ENCODE peak calls at places on chromosomes 1 and 21, in seven cellular contexts. K, E, I, G, M, F and J are unnamed samples.

GRCh38 chr1:157073944-157074685 is 25.5 kb downstream of the ETV3L start:
- DNase-seq in K (peak), F (no peak), I (no peak), M (peak), E (peak), G (no peak), J (no peak)

GRCh38 chr1:67760030-67760821 is 73.0 kb downstream of the GNG12 start:
- DNase-seq in I (peak), K (peak), E (peak), G (peak), M (peak), F (peak), J (peak)

GRCh38 chr1:174258148-174258550 is 98.8 kb downstream of the RABGAP1L start:
- DNase-seq in M (peak), F (no peak), K (peak), E (peak), G (no peak), I (peak), J (no peak)

GRCh38 chr21:36456714-36457399 is 23.1 kb downstream of the CLDN14 start:
- DNase-seq in M (no peak), I (no peak), G (no peak), F (no peak), E (no peak), K (no peak), J (no peak)

GRCh38 chr1:159509440-159510222 is 26.2 kb downstream of the OR10J5 start:
- DNase-seq in M (no peak), I (no peak), G (no peak), F (no peak), E (no peak), K (no peak), J (no peak)

GRCh38 chr1:178537445-178538090 is 24.7 kb downstream of the TEX35 start:
- DNase-seq in I (no peak), G (no peak), E (peak), F (no peak), M (no peak), K (no peak), J (no peak)

GRCh38 chr21:38913120-38913975 is 107.6 kb downstream of the ETS2 start:
- DNase-seq in F (no peak), I (peak), E (no peak), G (no peak), K (peak), M (peak), J (no peak)

GRCh38 chr21:46634966-46635323 is 529 bp upstream of the PRMT2 start:
- DNase-seq in E (peak), F (peak), K (peak), G (no peak), M (no peak), I (no peak), J (no peak)

GRCh38 chr21:37636152-37636860 is 269.7 kb downstream of the DYRK1A start:
- DNase-seq in G (no peak), F (no peak), I (no peak), M (no peak), K (no peak), E (no peak), J (no peak)

GRCh38 chr1:172399369-172400072 is 21.0 kb upstream of the C1orf105 start:
- DNase-seq in M (no peak), F (no peak), K (peak), E (peak), G (no peak), I (no peak), J (no peak)

DNA sequence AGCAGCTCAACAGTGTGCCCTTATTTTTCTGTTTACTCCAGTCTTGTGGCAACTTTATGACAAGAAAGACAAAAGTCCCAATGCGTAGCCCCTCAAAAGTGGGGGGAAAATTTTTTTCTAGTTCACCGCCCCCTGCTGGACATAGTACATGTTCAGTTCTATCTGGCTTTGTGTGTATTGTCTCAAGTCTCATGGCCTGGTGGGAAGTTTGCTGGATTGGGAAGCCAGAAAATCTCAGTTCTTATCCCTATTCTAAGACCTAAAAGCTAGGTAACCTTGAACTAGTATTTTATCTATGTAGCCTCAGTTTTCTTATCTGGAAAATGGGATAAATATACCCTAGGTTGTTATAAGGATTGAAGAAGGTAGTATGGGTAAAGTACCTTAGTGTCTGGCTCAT is 55.8 kb upstream of the LDLRAP1 start:
- DNase-seq in K (peak), F (no peak), I (peak), G (no peak), E (peak), M (no peak), J (no peak)
- TF ChIP-seq TAF1 in K (no peak), F (no peak), I (no peak), G (no peak), E (no peak), M (no peak), J (no peak)

DNA sequence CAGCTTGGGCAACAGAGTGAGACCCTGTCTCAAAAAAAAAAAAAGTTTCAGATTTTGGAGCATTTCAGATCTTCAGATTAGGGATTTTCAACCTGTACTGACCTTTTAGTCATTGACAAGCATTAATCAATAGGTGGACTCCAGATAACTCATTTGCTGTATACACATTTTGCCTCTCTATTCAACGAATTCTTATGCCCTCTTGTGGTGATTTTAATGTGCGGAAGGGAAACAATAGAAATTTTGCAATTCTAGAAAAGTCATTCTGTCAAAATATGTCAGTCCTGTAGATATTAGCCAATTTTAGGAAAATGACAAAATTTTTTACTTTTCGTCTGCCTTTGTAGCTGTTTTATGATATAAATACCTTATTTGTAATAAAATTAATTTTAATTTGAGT is 11.6 kb upstream of the OR2G2 start:
- DNase-seq in K (peak), E (peak), G (no peak), M (no peak), I (no peak), F (no peak), J (no peak)
- TF ChIP-seq TAF1 in K (no peak), E (no peak), G (no peak), M (no peak), I (no peak), F (no peak), J (no peak)

GRCh38 chr1:22143065-22143514 is at the start of gene WNT4:
- DNase-seq in K (peak), M (peak), E (no peak), G (peak), I (peak), F (no peak), J (peak)

GRCh38 chr1:22141948-22142314 is 966 bp downstream of the WNT4 start:
- DNase-seq in F (no peak), K (peak), G (no peak), E (no peak), M (no peak), I (no peak), J (no peak)

GRCh38 chr1:22141493-22141892 is 1.4 kb downstream of the WNT4 start:
- DNase-seq in K (no peak), M (no peak), G (no peak), I (no peak), E (no peak), F (no peak), J (no peak)

GRCh38 chr1:22142315-22143064 is 407 bp downstream of the WNT4 start:
- DNase-seq in F (no peak), M (peak), E (no peak), I (peak), G (peak), K (peak), J (peak)

DNA sequence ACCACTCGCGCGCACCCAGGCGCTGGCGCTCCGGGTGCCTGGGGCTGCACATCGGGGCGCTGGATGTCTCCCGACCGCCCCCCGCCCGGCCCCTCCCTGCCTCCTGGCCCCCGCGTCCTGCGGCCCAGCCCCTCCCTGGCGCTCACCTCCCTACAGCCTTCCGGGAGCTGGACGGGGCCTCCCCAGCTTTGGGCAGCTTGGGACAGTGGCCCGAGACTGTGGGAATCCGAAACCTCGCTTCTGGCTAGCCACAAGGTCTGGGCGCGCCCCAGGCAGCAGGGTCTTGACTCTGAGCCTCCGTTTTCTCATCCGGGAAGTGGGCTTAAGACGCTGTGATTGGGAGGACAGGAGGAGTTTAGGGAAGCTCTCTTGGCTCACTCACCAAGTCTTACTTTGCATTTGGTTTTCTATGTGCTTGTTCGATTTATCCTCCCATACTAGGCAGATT is 713 bp upstream of the WNT4 start:
- DNase-seq in E (no peak), I (no peak), G (no peak), K (no peak), F (no peak), M (no peak), J (no peak)
- TF ChIP-seq TAF1 in E (no peak), I (no peak), G (no peak), K (no peak), F (no peak), M (no peak), J (no peak)

DNA sequence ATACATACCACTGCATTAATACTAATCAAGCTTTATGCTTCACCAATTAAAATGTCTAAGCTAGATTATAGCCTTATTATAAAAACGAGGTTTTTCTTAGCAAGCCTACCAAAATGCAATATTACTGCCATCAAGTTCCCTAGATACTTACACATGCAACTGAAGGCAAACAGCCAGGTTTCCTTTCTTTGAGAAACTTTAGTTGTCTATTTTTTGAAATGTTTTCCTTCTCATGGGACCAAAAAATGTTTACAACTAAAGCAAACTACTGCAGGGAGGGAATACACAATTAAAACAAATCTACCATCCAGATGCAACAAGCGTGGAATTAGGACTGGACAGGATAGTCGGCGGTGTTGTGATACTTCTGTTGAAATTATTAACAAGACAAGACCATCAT is 1.3 kb downstream of the ZNF644 start:
- DNase-seq in I (no peak), K (no peak), E (no peak), M (no peak), G (no peak), F (no peak), J (no peak)
- TF ChIP-seq TAF1 in I (no peak), K (no peak), E (no peak), M (no peak), G (no peak), F (no peak), J (no peak)